ENCODE peak calls at places on chromosomes 11 and 22, in four cellular contexts. L, P, R and Z are unnamed samples.

GRCh38 chr11:123559418-123559817 is 95.0 kb downstream of the SCN3B start:
- DNase-seq in L (peak; percentile 20), P (peak; percentile 15), R (no peak), Z (no peak)

GRCh38 chr11:70432065-70432464 is 33.7 kb downstream of the CTTN start:
- DNase-seq in P (no peak), L (no peak), R (no peak), Z (no peak)

GRCh38 chr11:64334764-64335741 is 5.0 kb upstream of the CCDC88B start:
- DNase-seq in L (peak; percentile 97), R (peak; percentile 100), P (peak; percentile 51), Z (peak; percentile 39)

GRCh38 chr11:29227816-29228215 is 789.0 kb downstream of the KCNA4 start:
- DNase-seq in P (no peak), R (no peak), L (no peak), Z (no peak)

GRCh38 chr22:30427871-30428270 is 2.3 kb downstream of the MTFP1 start:
- DNase-seq in L (no peak), R (no peak), P (no peak), Z (no peak)

GRCh38 chr11:17531818-17532131 is 12.4 kb downstream of the USH1C start:
- DNase-seq in P (no peak), R (no peak), L (peak; percentile 63), Z (no peak)

GRCh38 chr11:103800406-103801114 is 235.9 kb upstream of the DDI1 start:
- DNase-seq in P (peak; percentile 5), L (peak; percentile 48), R (no peak), Z (peak; percentile 47)

GRCh38 chr11:36062796-36063380 is 119.0 kb downstream of the LDLRAD3 start:
- DNase-seq in R (no peak), L (no peak), P (no peak), Z (peak; percentile 43)

GRCh38 chr22:49448546-49448945 is 379.1 kb downstream of the BRD1 start:
- DNase-seq in R (no peak), L (no peak), P (no peak), Z (no peak)

GRCh38 chr11:64878494-64879225 is at the start of gene EHD1:
- DNase-seq in L (peak; percentile 90), P (peak; percentile 100), R (peak; percentile 100), Z (peak; percentile 97)

GRCh38 chr11:96664108-96664507 is 274.3 kb downstream of the JRKL start:
- DNase-seq in L (no peak), R (no peak), P (no peak), Z (no peak)

GRCh38 chr11:119906376-119906775 is 177.4 kb upstream of the NECTIN1 start:
- DNase-seq in P (no peak), R (no peak), L (no peak), Z (no peak)

GRCh38 chr11:58745705-58746364 is 14.1 kb upstream of the GLYAT start:
- DNase-seq in L (peak; percentile 11), R (no peak), P (no peak), Z (no peak)

GRCh38 chr11:44568706-44569473 is 3.4 kb downstream of the CD82 start:
- DNase-seq in R (peak; percentile 81), L (peak; percentile 97), P (no peak), Z (peak; percentile 94)

GRCh38 chr11:93396356-93396755 is 65.8 kb downstream of the DEUP1 start:
- DNase-seq in R (no peak), P (peak; percentile 8), L (peak; percentile 85), Z (no peak)

GRCh38 chr11:2866178-2866577 is 19.4 kb downstream of the CDKN1C start:
- DNase-seq in L (no peak), R (no peak), P (no peak), Z (no peak)

GRCh38 chr22:19352766-19353165 is 61.2 kb upstream of the CLTCL1 start:
- DNase-seq in P (no peak), R (no peak), L (no peak), Z (no peak)

GRCh38 chr11:68282141-68282860 is 10.5 kb upstream of the C11orf24 start:
- DNase-seq in L (no peak), P (no peak), R (no peak), Z (no peak)

GRCh38 chr22:18060646-18061620 is 16.9 kb upstream of the PEX26 start:
- DNase-seq in P (no peak), L (peak; percentile 78), R (peak; percentile 65), Z (no peak)

GRCh38 chr22:37185646-37186227 is 2.3 kb downstream of the C1QTNF6 start:
- DNase-seq in P (no peak), L (no peak), R (no peak), Z (no peak)

GRCh38 chr11:125402436-125402835 is 93.6 kb downstream of the FEZ1 start:
- DNase-seq in L (peak; percentile 73), P (no peak), R (peak; percentile 19), Z (peak; percentile 19)

DNA sequence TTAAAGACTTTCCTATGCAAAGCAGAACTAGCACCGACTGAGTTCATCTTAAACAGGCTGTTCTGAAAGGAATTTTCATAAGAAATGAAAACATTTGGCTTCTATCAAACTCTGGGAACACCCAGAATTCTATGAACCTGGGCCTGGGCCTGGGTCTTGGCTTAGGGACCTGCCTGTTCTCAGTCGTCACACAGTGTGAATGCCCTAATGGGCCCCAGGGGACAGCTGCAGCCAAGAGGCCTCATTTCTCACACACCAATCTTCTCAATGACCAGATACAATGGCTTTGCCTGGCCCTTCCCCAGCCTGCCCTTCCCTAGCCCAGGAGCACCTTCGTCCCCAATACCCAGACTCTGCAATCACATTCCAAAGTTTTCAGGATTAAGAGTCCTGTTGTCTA is 234.9 kb upstream of the ARHGAP20 start:
- DNase-seq in P (peak; percentile 40), R (no peak), L (no peak), Z (no peak)
- H3K27ac ChIP-seq in P (no peak overlapping the region), R (no peak overlapping the region), L (no peak overlapping the region), Z (no peak overlapping the region)

GRCh38 chr11:110091995-110092576 is 1.1 kb upstream of the ZC3H12C start:
- DNase-seq in R (peak; percentile 72), L (no peak), P (peak; percentile 32), Z (no peak)

GRCh38 chr11:110095554-110095953 is 2.4 kb downstream of the ZC3H12C start:
- DNase-seq in R (peak; percentile 91), L (peak; percentile 28), P (no peak), Z (no peak)

GRCh38 chr11:110092577-110093406 is at the start of gene ZC3H12C:
- DNase-seq in R (peak; percentile 96), P (peak; percentile 92), L (peak; percentile 85), Z (peak; percentile 89)

GRCh38 chr11:110094298-110095073 is 1.3 kb downstream of the ZC3H12C start:
- DNase-seq in L (no peak), P (no peak), R (no peak), Z (peak; percentile 52)

GRCh38 chr11:110093407-110094297 is 460 bp downstream of the ZC3H12C start:
- DNase-seq in P (peak; percentile 67), R (peak; percentile 58), L (peak; percentile 51), Z (peak; percentile 67)
- TF ChIP-seq EZH2 in P (no peak), R (no peak), L (no peak), Z (no peak)

GRCh38 chr11:48004456-48004855 is 24.1 kb downstream of the PTPRJ start:
- DNase-seq in P (no peak), L (no peak), R (no peak), Z (no peak)
- H3K27ac ChIP-seq in P (no peak overlapping the region), L (no peak overlapping the region), R (no peak overlapping the region), Z (no peak overlapping the region)

GRCh38 chr11:555500-556174 is 4.9 kb downstream of the LMNTD2 start:
- DNase-seq in P (peak; percentile 65), L (no peak), R (no peak), Z (no peak)
- TF ChIP-seq EZH2 in P (peak; percentile 98), L (no peak), R (peak; percentile 29), Z (peak; percentile 96)

GRCh38 chr22:46829140-46829891 is 66.9 kb downstream of the TBC1D22A start:
- DNase-seq in L (peak; percentile 97), P (no peak), R (peak; percentile 89), Z (peak; percentile 92)

GRCh38 chr22:46827781-46828180 is 65.3 kb downstream of the TBC1D22A start:
- DNase-seq in L (no peak), R (no peak), P (no peak), Z (no peak)

GRCh38 chr22:46830001-46830715 is 67.7 kb downstream of the TBC1D22A start:
- DNase-seq in L (peak; percentile 84), R (peak; percentile 84), P (no peak), Z (peak; percentile 55)

GRCh38 chr22:46827072-46827780 is 64.8 kb downstream of the TBC1D22A start:
- DNase-seq in P (peak; percentile 68), L (no peak), R (no peak), Z (no peak)

DNA sequence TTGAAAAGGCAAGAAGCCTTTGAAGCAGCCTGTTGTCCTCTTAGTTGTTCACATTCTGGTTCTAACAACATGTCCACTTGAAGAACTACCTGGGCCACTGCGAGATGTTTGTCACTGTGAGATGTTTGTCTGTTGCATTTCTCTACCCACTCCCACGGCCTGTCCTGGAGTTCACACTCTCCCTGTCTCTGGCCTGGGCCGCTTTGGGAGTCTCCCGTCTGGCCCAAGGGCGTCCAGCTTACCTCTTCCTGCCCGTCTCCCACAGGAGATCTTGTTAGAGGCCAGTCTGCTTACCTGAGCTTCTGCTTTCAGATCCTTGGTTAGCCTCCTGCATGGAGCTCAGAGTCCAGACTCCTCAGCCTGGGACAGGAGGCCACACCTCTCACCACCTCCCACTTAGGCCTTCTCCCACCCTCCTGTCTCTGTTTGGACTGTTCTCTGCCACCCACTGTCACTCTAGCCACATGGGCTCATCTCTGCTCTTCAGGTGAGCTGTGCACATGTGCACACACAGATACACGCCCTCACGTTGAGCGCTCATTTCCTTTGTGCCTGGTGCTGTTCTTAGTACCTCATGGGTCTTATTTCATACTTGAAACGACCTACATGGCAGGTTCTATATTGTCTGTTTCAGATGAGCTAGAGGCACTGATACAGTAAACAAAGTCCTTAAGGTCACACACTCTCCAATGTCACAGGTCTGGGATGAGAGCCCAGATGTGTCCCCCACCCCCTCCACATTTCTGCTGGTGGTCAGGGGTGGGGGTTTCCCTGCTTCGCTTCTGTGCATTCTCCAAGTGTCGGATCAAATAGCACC is 66.1 kb downstream of the TBC1D22A start:
- DNase-seq in L (no peak), P (no peak), R (peak; percentile 30), Z (no peak)
- H3K27ac ChIP-seq in L (no peak overlapping the region), P (no peak overlapping the region), R (peak overlapping the region; percentile 99), Z (peak overlapping the region; percentile 44)

GRCh38 chr11:573146-573759 is 3.0 kb upstream of the PHRF1 start:
- DNase-seq in R (no peak), P (no peak), L (no peak), Z (no peak)

GRCh38 chr11:575996-576756 is at the start of gene PHRF1:
- DNase-seq in P (peak; percentile 97), R (peak; percentile 85), L (peak; percentile 93), Z (peak; percentile 92)

GRCh38 chr11:575324-575995 is 810 bp upstream of the PHRF1 start:
- DNase-seq in P (peak; percentile 96), L (no peak), R (peak; percentile 59), Z (peak; percentile 52)

GRCh38 chr11:576791-577610 is 731 bp downstream of the PHRF1 start:
- DNase-seq in P (no peak), L (no peak), R (no peak), Z (peak; percentile 15)

DNA sequence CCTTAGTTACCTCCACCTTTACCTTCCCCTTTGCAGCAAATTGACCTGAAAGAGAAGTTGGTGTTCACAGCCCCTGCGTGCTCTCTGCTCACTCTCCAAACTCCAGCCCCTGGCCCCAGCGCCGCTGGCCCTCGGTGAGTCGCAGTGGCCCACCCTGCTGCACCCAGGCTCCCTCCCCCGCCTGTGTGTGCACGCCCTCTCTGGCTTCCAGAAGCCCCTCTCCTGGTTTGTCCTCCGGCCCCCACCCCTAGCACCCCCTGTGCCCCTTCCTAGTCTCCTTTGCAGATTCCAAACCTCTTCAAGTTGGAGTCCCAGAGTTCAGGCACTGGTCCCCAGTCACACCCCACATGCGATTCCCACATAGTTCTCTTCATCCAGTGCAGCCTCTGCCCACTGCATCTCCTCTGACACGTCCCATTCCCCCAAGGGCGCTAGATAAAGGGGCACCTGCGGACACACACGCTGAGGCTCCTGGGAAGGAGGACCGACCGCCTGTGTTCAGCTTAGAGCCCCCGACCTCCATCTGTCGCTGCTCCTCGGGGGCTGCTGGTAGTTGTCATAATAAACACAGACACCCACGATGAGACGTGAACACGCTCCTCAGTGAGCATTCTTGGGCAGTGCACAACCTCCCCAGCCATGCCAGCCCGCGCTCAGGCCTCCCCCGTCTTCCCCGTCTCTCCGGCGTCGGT is 1.5 kb upstream of the PHRF1 start:
- DNase-seq in P (no peak), L (no peak), R (no peak), Z (peak; percentile 16)
- TF ChIP-seq EZH2 in P (peak; percentile 11), L (peak; percentile 12), R (no peak), Z (no peak)